ENCODE peak calls at places on chromosomes 12 and 14, in five cellular contexts. B is stomach, D is cardiac muscle cell, L is colonic mucosa, E is cardiac fibroblast. Z is an unnamed sample.

GRCh38 chr12:116420476-116420875 is 138.7 kb upstream of the MAP1LC3B2 start:
- DNase-seq in B (no peak), D (no peak), L (no peak), E (no peak), Z (no peak)

GRCh38 chr12:91098942-91099341 is 12.4 kb downstream of the LUM start:
- DNase-seq in B (no peak), D (no peak), L (no peak), E (peak; percentile 93), Z (no peak)

GRCh38 chr12:16350682-16351081 is 3.2 kb downstream of the MGST1 start:
- DNase-seq in B (no peak), D (no peak), L (no peak), E (peak; percentile 95), Z (no peak)

GRCh38 chr12:124738636-124739467 is 124.8 kb downstream of the SCARB1 start:
- DNase-seq in B (peak; percentile 73), D (no peak), L (no peak), E (peak; percentile 41), Z (no peak)

GRCh38 chr12:7439579-7440505 is 4.1 kb downstream of the CD163L1 start:
- DNase-seq in B (no peak), D (peak; percentile 77), L (peak; percentile 57), E (peak; percentile 37), Z (no peak)

GRCh38 chr12:51028811-51029146 is 2.6 kb upstream of the SLC11A2 start:
- DNase-seq in B (no peak), D (no peak), L (no peak), E (peak; percentile 22), Z (no peak)

GRCh38 chr12:18108611-18109010 is 18.6 kb upstream of the RERGL start:
- DNase-seq in B (no peak), D (no peak), L (no peak), E (no peak), Z (no peak)

GRCh38 chr12:104929368-104929767 is 28.7 kb downstream of the SLC41A2 start:
- DNase-seq in B (no peak), D (no peak), L (no peak), E (no peak), Z (no peak)

GRCh38 chr14:103736546-103737431 is 21.2 kb downstream of the ZFYVE21 start:
- DNase-seq in B (no peak), D (no peak), L (no peak), E (no peak), Z (no peak)

DNA sequence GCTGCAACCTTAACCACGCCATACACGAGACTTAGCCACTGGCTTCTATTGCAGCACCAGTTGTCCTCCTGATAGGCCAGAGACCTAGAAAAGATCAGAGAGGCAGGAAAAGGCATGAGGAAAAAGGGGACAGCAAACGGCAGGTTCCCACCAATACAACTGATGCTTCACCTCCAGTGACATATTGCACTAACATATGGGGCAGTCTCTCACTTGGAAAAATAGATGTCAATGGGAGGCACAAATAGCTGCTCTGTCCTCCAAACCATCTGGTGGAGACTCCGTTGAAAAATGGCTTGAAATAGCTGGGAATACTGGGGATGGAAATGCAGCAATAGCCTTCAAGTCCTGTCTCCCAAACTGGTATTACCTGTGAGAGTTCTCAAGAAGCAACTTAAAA is 20.4 kb downstream of the SLC8A3 start:
- DNase-seq in B (no peak), D (no peak), L (no peak), E (no peak), Z (no peak)
- TF ChIP-seq CTCF in B (no peak), D (no peak), L (no peak), E (no peak), Z (no peak)

DNA sequence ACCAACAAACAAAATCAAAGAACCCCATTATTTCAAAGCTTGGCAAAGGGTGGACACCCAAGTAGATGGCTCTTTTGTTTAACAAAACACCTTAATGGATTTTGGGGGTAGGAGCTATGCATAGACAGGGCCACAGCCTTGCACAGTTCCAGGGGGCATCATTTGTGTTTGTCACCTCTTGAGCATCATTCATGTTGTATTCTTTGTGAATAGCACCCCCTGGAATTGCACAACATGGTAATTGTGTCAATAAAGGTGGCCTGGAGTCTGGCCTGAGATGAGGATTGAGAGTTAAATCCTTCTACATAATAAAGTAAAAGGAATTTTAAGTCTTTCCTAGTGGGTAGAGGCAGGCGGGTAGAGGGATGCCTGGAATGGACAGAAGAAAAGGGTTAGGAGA is 3.3 kb upstream of the FRS2 start:
- DNase-seq in B (no peak), D (no peak), L (no peak), E (no peak), Z (no peak)
- H3K4me3 ChIP-seq in B (no peak overlapping the region), D (no peak overlapping the region), L (no peak overlapping the region), E (no peak overlapping the region), Z (no peak overlapping the region)

GRCh38 chr12:120628919-120629318 is 11.5 kb upstream of the CABP1 start:
- DNase-seq in B (peak; percentile 32), D (peak; percentile 64), L (peak; percentile 30), E (no peak), Z (no peak)
- TF ChIP-seq CTCF in B (no peak), D (peak; percentile 18), L (no peak), E (peak; percentile 9), Z (no peak)

GRCh38 chr12:53004582-53004981 is 1.7 kb upstream of the EIF4B start:
- DNase-seq in B (no peak), D (peak; percentile 17), L (no peak), E (peak; percentile 53), Z (no peak)
- H3K4me3 ChIP-seq in B (no peak overlapping the region), D (no peak overlapping the region), L (no peak overlapping the region), E (no peak overlapping the region), Z (no peak overlapping the region)

DNA sequence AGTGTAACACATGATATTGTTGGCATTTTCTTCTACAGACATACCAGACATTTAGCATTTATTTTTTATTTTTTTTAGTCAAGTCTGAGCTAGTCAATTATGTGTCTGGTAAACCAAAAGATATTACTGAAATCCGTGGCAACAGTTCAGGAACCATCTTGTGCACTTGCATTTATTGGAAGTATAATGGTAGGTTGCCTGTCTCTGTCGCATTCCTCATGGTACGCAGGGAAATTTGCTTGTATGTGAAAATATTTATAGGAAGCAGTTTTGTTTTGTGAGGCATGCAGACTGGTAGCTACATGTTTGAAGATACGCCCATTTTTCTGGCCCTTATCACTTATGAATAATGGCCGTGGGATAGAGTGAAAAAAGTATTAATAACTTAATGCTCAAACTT is 186.1 kb upstream of the SLC38A2 start:
- DNase-seq in B (no peak), D (no peak), L (no peak), E (peak; percentile 15), Z (no peak)
- TF ChIP-seq CTCF in B (no peak), D (no peak), L (no peak), E (no peak), Z (no peak)

GRCh38 chr12:75585309-75585708 is 73.9 kb upstream of the KRR1 start:
- DNase-seq in B (no peak), D (no peak), L (no peak), E (peak; percentile 67), Z (no peak)
- H3K4me3 ChIP-seq in B (no peak overlapping the region), D (no peak overlapping the region), L (no peak overlapping the region), E (no peak overlapping the region), Z (no peak overlapping the region)

GRCh38 chr14:106436310-106436905 is 910.0 kb downstream of the TMEM121 start:
- DNase-seq in B (no peak), D (no peak), L (peak; percentile 51), E (no peak), Z (peak; percentile 50)
- TF ChIP-seq CTCF in B (no peak), D (no peak), L (peak; percentile 41), E (peak; percentile 27), Z (peak; percentile 73)